ENCODE peak calls at places on chromosomes 1 and 21, in five cellular contexts. F is right lobe of liver, I is left lung, Y is lower lobe of right lung, C is ovary. T is an unnamed sample.

GRCh38 chr1:180521474-180522203 is 19.3 kb upstream of the ACBD6 start:
- DNase-seq in F (no peak), I (no peak), Y (no peak), C (no peak), T (peak; percentile 23)

GRCh38 chr21:34693192-34693810 is 24.5 kb downstream of the CLIC6 start:
- DNase-seq in F (peak; percentile 56), I (no peak), Y (no peak), C (no peak), T (peak; percentile 83)

GRCh38 chr1:25898223-25899015 is 7.8 kb downstream of the STMN1 start:
- DNase-seq in F (no peak), I (no peak), Y (no peak), C (no peak), T (no peak)

GRCh38 chr21:36163780-36164426 is 7.3 kb downstream of the DOP1B start:
- DNase-seq in F (no peak), I (no peak), Y (no peak), C (no peak), T (no peak)

GRCh38 chr1:186487163-186487562 is 26.2 kb upstream of the PDC start:
- DNase-seq in F (no peak), I (no peak), Y (no peak), C (no peak), T (no peak)

GRCh38 chr1:10400013-10400412 is 1.1 kb downstream of the PGD start:
- DNase-seq in F (no peak), I (no peak), Y (no peak), C (no peak), T (no peak)

GRCh38 chr1:16266411-16267118 is 29.6 kb upstream of the CPLANE2 start:
- DNase-seq in F (no peak), I (no peak), Y (no peak), C (no peak), T (peak; percentile 71)

GRCh38 chr1:31416101-31416736 is 3.2 kb downstream of the SERINC2 start:
- DNase-seq in F (peak; percentile 87), I (no peak), Y (no peak), C (no peak), T (no peak)

GRCh38 chr1:32426489-32427255 is 32.4 kb upstream of the BSDC1 start:
- DNase-seq in F (no peak), I (no peak), Y (peak; percentile 48), C (no peak), T (peak; percentile 13)

GRCh38 chr1:59156526-59157196 is 140.2 kb upstream of the FGGY start:
- DNase-seq in F (no peak), I (no peak), Y (no peak), C (no peak), T (peak; percentile 47)

GRCh38 chr1:243266231-243266630 is 10.4 kb downstream of the SDCCAG8 start:
- DNase-seq in F (no peak), I (no peak), Y (no peak), C (no peak), T (no peak)

GRCh38 chr1:117683571-117684285 is 77.9 kb downstream of the TENT5C start:
- DNase-seq in F (no peak), I (no peak), Y (no peak), C (no peak), T (no peak)

GRCh38 chr1:166975361-166976129 is at the start of gene ILDR2:
- DNase-seq in F (peak; percentile 84), I (peak; percentile 86), Y (peak; percentile 64), C (peak; percentile 18), T (peak; percentile 21)

DNA sequence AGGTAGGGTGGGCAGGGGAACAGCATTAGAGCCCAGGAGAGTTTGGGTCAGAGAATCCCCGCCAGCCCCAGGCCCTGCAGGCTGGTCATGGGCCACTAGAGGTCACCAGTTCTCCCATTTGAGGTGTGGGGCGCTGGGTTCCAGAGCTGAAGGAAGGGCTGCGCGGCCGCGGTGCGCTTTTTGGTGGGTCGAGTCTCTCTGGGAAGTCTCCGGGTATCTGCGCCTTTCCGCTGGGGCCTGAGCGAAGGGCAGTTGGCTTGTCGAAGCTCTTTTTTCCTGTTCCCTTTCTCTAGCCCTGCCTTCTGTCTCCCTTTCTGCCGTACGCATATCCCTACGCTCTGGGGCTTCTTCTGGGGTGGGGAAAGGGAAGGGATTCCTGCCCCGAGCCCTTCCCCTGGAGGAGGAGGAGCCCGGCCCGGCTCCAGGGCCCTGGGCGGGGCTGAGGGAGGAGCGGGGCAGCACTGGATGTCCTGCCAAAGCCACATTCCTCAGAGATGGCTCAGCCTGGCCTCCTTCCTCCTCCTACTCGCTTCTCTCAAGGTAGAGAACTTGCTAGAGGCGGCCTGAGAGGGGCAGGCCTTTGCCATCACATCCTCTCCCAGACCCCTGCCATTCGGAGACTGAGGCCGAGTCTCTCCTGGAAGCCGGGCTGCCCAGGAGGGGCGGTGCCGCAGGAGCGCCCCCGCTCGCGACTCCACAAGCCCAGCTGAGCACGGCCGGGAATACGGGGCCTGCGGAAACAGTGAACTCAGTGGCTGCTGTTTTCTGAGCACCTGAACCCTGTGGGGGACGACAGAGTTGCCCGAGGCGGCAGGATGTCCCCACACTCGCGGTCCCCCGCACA is 12.0 kb downstream of the ADAMTSL4 start:
- DNase-seq in F (peak; percentile 96), I (peak; percentile 96), Y (peak; percentile 95), C (peak; percentile 97), T (peak; percentile 99)
- TF ChIP-seq CTCF in F (peak; percentile 78), I (peak; percentile 79), Y (peak; percentile 83), C (peak; percentile 77), T (peak; percentile 81)

GRCh38 chr1:9121891-9122409 is 7.0 kb downstream of the GPR157 start:
- DNase-seq in F (no peak), I (peak; percentile 68), Y (no peak), C (no peak), T (no peak)
- H3K4me3 ChIP-seq in F (no peak overlapping the region), I (no peak overlapping the region), Y (no peak overlapping the region), C (no peak overlapping the region), T (no peak overlapping the region)

DNA sequence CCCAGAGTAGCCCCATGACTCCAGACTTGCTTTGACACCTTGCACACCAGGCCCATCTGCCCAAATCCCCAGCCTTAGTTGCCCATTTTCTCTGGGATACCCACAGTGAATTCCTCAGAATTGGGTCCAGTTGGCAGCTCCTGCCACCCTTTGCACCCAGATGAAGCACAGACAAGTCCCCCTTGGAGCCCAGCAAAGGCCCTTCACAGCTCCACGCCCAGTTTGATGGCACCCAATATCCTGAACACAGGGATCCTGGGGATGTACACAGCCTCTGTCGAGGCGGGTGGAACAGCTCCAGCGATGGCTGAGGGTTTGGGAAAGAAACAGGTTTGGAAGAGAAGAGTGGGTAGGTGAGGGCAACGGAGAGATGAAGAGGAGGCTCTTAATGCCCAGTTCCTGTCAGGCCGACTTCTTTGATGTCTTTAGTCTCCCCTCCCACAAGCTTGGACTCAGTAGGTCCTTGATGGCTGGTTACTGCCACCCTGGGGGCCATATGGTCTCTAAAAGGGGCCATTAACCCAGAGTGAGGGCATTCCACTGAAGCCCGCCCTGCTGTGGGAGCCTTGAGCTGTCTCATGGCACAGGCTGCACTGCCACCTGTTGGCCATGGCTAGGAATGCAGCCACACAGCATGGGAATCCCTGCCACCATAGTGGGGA is 21.7 kb downstream of the TMEM53 start:
- DNase-seq in F (peak; percentile 76), I (peak; percentile 93), Y (peak; percentile 80), C (peak; percentile 82), T (peak; percentile 71)
- TF ChIP-seq CTCF in F (peak; percentile 92), I (peak; percentile 90), Y (peak; percentile 95), C (peak; percentile 91), T (peak; percentile 96)

GRCh38 chr21:14923468-14923867 is 141.3 kb downstream of the NRIP1 start:
- DNase-seq in F (no peak), I (no peak), Y (no peak), C (no peak), T (peak; percentile 20)
- H3K4me3 ChIP-seq in F (no peak overlapping the region), I (no peak overlapping the region), Y (no peak overlapping the region), C (no peak overlapping the region), T (no peak overlapping the region)

T was measured in fibroblast of pulmonary artery.